ENCODE peak calls at places on chromosomes 7 and 10, in six cellular contexts. One of them, this sample, is unnamed.
A peak's percentile ranks its signal among the peaks of the same experiment; 100 is the strongest.

GRCh38 chr10:97683556-97684357 is 3.3 kb downstream of the AVPI1 start:
- DNase-seq in psoas muscle: no peak
- DNase-seq in EL: peak; percentile 66
- DNase-seq in adrenal gland: no peak
- DNase-seq in sigmoid colon: peak; percentile 50
- DNase-seq in mucosa of gallbladder: no peak
- DNase-seq in this sample: peak; percentile 38

GRCh38 chr10:122062831-122063674 is 74.1 kb downstream of the TACC2 start:
- DNase-seq in psoas muscle: peak; percentile 84
- DNase-seq in EL: peak; percentile 82
- DNase-seq in adrenal gland: peak; percentile 93
- DNase-seq in sigmoid colon: peak; percentile 97
- DNase-seq in mucosa of gallbladder: peak; percentile 91
- DNase-seq in this sample: peak; percentile 90

GRCh38 chr7:113289140-113289740 is 170.9 kb upstream of the SMIM30 start:
- DNase-seq in psoas muscle: no peak
- DNase-seq in EL: peak; percentile 51
- DNase-seq in adrenal gland: no peak
- DNase-seq in sigmoid colon: no peak
- DNase-seq in mucosa of gallbladder: no peak
- DNase-seq in this sample: peak; percentile 81

GRCh38 chr7:55296070-55296469 is 69.1 kb upstream of the LANCL2 start:
- DNase-seq in psoas muscle: no peak
- DNase-seq in EL: no peak
- DNase-seq in adrenal gland: no peak
- DNase-seq in sigmoid colon: no peak
- DNase-seq in mucosa of gallbladder: no peak
- DNase-seq in this sample: no peak

GRCh38 chr10:70537398-70538194 is 59.0 kb downstream of the PALD1 start:
- DNase-seq in psoas muscle: no peak
- DNase-seq in EL: no peak
- DNase-seq in adrenal gland: no peak
- DNase-seq in sigmoid colon: no peak
- DNase-seq in mucosa of gallbladder: no peak
- DNase-seq in this sample: no peak

GRCh38 chr7:991729-992444 is 8.9 kb downstream of the CYP2W1 start:
- DNase-seq in psoas muscle: no peak
- DNase-seq in EL: no peak
- DNase-seq in adrenal gland: no peak
- DNase-seq in sigmoid colon: no peak
- DNase-seq in mucosa of gallbladder: no peak
- DNase-seq in this sample: no peak

GRCh38 chr7:99129001-99129400 is 14.9 kb downstream of the SMURF1 start:
- DNase-seq in psoas muscle: no peak
- DNase-seq in EL: no peak
- DNase-seq in adrenal gland: no peak
- DNase-seq in sigmoid colon: no peak
- DNase-seq in mucosa of gallbladder: no peak
- DNase-seq in this sample: no peak

GRCh38 chr10:42872865-42873435 is 90.4 kb downstream of the BMS1 start:
- DNase-seq in psoas muscle: no peak
- DNase-seq in EL: no peak
- DNase-seq in adrenal gland: no peak
- DNase-seq in sigmoid colon: no peak
- DNase-seq in mucosa of gallbladder: no peak
- DNase-seq in this sample: no peak

GRCh38 chr7:126605056-126605455 is 647.7 kb downstream of the GRM8 start:
- DNase-seq in psoas muscle: no peak
- DNase-seq in EL: no peak
- DNase-seq in adrenal gland: no peak
- DNase-seq in sigmoid colon: no peak
- DNase-seq in mucosa of gallbladder: no peak
- DNase-seq in this sample: no peak

GRCh38 chr10:116796910-116797513 is 52.3 kb upstream of the ENO4 start:
- DNase-seq in psoas muscle: peak; percentile 65
- DNase-seq in EL: peak; percentile 68
- DNase-seq in adrenal gland: peak; percentile 89
- DNase-seq in sigmoid colon: peak; percentile 77
- DNase-seq in mucosa of gallbladder: peak; percentile 75
- DNase-seq in this sample: peak; percentile 76

GRCh38 chr10:21208666-21209316 is 311.7 kb upstream of the NEBL start:
- DNase-seq in psoas muscle: no peak
- DNase-seq in EL: no peak
- DNase-seq in adrenal gland: no peak
- DNase-seq in sigmoid colon: no peak
- DNase-seq in mucosa of gallbladder: no peak
- DNase-seq in this sample: no peak

GRCh38 chr10:17665742-17666141 is 21.8 kb downstream of the STAM start:
- DNase-seq in psoas muscle: no peak
- DNase-seq in EL: peak; percentile 89
- DNase-seq in adrenal gland: peak; percentile 62
- DNase-seq in sigmoid colon: no peak
- DNase-seq in mucosa of gallbladder: no peak
- DNase-seq in this sample: peak; percentile 92

GRCh38 chr7:27244488-27245123 is 2.0 kb downstream of the EVX1 start:
- DNase-seq in psoas muscle: no peak
- DNase-seq in EL: no peak
- DNase-seq in adrenal gland: no peak
- DNase-seq in sigmoid colon: no peak
- DNase-seq in mucosa of gallbladder: no peak
- DNase-seq in this sample: no peak

GRCh38 chr10:32161586-32161985 is 105.4 kb upstream of the KIF5B start:
- DNase-seq in psoas muscle: no peak
- DNase-seq in EL: no peak
- DNase-seq in adrenal gland: no peak
- DNase-seq in sigmoid colon: no peak
- DNase-seq in mucosa of gallbladder: no peak
- DNase-seq in this sample: no peak

GRCh38 chr7:101998904-101999236 is 181.4 kb downstream of the CUX1 start:
- DNase-seq in psoas muscle: no peak
- DNase-seq in EL: no peak
- DNase-seq in adrenal gland: no peak
- DNase-seq in sigmoid colon: no peak
- DNase-seq in mucosa of gallbladder: no peak
- DNase-seq in this sample: no peak

This sample was measured in RKO.